ENCODE peak calls at places on chromosomes 3 and 15, in four cellular contexts. One of them, this sample, is unnamed.

GRCh38 chr3:95971573-95971972 is 842.8 kb upstream of the EPHA6 start:
- DNase-seq in tibial artery: no peak
- DNase-seq in NT2/D1: no peak
- DNase-seq in AG09309: no peak
- DNase-seq in this sample: no peak

GRCh38 chr15:59997070-59997701 is 6.9 kb upstream of the FOXB1 start:
- DNase-seq in NT2/D1: no peak
- DNase-seq in AG09309: no peak
- DNase-seq in tibial artery: no peak
- DNase-seq in this sample: no peak

GRCh38 chr3:128348805-128349531 is 117.7 kb downstream of the DNAJB8 start:
- DNase-seq in NT2/D1: peak
- DNase-seq in AG09309: no peak
- DNase-seq in tibial artery: no peak
- DNase-seq in this sample: no peak

GRCh38 chr3:60314064-60314463 is 937.2 kb downstream of the FHIT start:
- DNase-seq in NT2/D1: no peak
- DNase-seq in AG09309: no peak
- DNase-seq in tibial artery: no peak
- DNase-seq in this sample: no peak

GRCh38 chr3:64685800-64686445 is 1.9 kb downstream of the ADAMTS9 start:
- DNase-seq in NT2/D1: peak
- DNase-seq in AG09309: peak
- DNase-seq in tibial artery: peak
- DNase-seq in this sample: peak

GRCh38 chr3:188590556-188590955 is 436.6 kb downstream of the LPP start:
- DNase-seq in tibial artery: no peak
- DNase-seq in AG09309: no peak
- DNase-seq in NT2/D1: no peak
- DNase-seq in this sample: no peak

GRCh38 chr3:176120507-176120906 is 1076.8 kb downstream of the TBL1XR1 start:
- DNase-seq in NT2/D1: no peak
- DNase-seq in AG09309: no peak
- DNase-seq in tibial artery: no peak
- DNase-seq in this sample: no peak

GRCh38 chr3:171565133-171565532 is 104.9 kb upstream of the TNIK start:
- DNase-seq in tibial artery: no peak
- DNase-seq in NT2/D1: no peak
- DNase-seq in AG09309: no peak
- DNase-seq in this sample: no peak

GRCh38 chr3:53109822-53110771 is 20.1 kb downstream of the RFT1 start:
- DNase-seq in NT2/D1: peak
- DNase-seq in AG09309: peak
- DNase-seq in tibial artery: peak
- DNase-seq in this sample: peak

GRCh38 chr3:62134061-62134496 is 239.3 kb downstream of the FEZF2 start:
- DNase-seq in NT2/D1: no peak
- DNase-seq in AG09309: no peak
- DNase-seq in tibial artery: no peak
- DNase-seq in this sample: peak

GRCh38 chr3:42376397-42376798 is 34.0 kb downstream of the LYZL4 start:
- DNase-seq in AG09309: peak
- DNase-seq in NT2/D1: no peak
- DNase-seq in tibial artery: no peak
- DNase-seq in this sample: no peak

GRCh38 chr15:62391565-62392262 is 226.6 kb upstream of the C2CD4B start:
- DNase-seq in NT2/D1: no peak
- DNase-seq in AG09309: no peak
- DNase-seq in tibial artery: peak
- DNase-seq in this sample: peak

GRCh38 chr3:4224331-4224730 is 78.8 kb upstream of the SETMAR start:
- DNase-seq in NT2/D1: no peak
- DNase-seq in tibial artery: no peak
- DNase-seq in AG09309: no peak
- DNase-seq in this sample: no peak

GRCh38 chr3:128383316-128384235 is 83.1 kb downstream of the DNAJB8 start:
- DNase-seq in AG09309: no peak
- DNase-seq in NT2/D1: no peak
- DNase-seq in tibial artery: peak
- DNase-seq in this sample: peak

GRCh38 chr3:154421067-154421466 is 8.9 kb downstream of the GPR149 start:
- DNase-seq in AG09309: no peak
- DNase-seq in NT2/D1: no peak
- DNase-seq in tibial artery: no peak
- DNase-seq in this sample: no peak

GRCh38 chr3:110816008-110816407 is 255.6 kb upstream of the NECTIN3 start:
- DNase-seq in NT2/D1: no peak
- DNase-seq in AG09309: no peak
- DNase-seq in tibial artery: no peak
- DNase-seq in this sample: no peak

GRCh38 chr15:40471105-40471777 is 457 bp downstream of the CHST14 start:
- DNase-seq in NT2/D1: no peak
- DNase-seq in AG09309: no peak
- DNase-seq in tibial artery: peak
- DNase-seq in this sample: peak

GRCh38 chr3:196360586-196360985 is 22.4 kb upstream of the TM4SF19 start:
- DNase-seq in tibial artery: no peak
- DNase-seq in AG09309: no peak
- DNase-seq in NT2/D1: no peak
- DNase-seq in this sample: no peak

GRCh38 chr3:157447026-157447694 is 10.5 kb downstream of the PTX3 start:
- DNase-seq in NT2/D1: no peak
- DNase-seq in AG09309: no peak
- DNase-seq in tibial artery: no peak
- DNase-seq in this sample: no peak

GRCh38 chr3:9780451-9780797 is 10.7 kb upstream of the CAMK1 start:
- DNase-seq in tibial artery: no peak
- DNase-seq in NT2/D1: no peak
- DNase-seq in AG09309: no peak
- DNase-seq in this sample: no peak

GRCh38 chr3:27049792-27050191 is 319.4 kb downstream of the NEK10 start:
- DNase-seq in AG09309: no peak
- DNase-seq in tibial artery: no peak
- DNase-seq in NT2/D1: no peak
- DNase-seq in this sample: no peak

GRCh38 chr3:192253138-192253537 is 474.2 kb downstream of the FGF12 start:
- DNase-seq in NT2/D1: no peak
- DNase-seq in tibial artery: no peak
- DNase-seq in AG09309: no peak
- DNase-seq in this sample: no peak

GRCh38 chr15:22257047-22257667 is 176.8 kb downstream of the OR4M2 start:
- DNase-seq in NT2/D1: peak
- DNase-seq in AG09309: no peak
- DNase-seq in tibial artery: no peak
- DNase-seq in this sample: no peak

GRCh38 chr15:73688455-73688854 is 4.3 kb downstream of the CD276 start:
- DNase-seq in AG09309: no peak
- DNase-seq in NT2/D1: no peak
- DNase-seq in tibial artery: peak
- DNase-seq in this sample: no peak

GRCh38 chr3:184811999-184812844 is at the start of gene VPS8:
- DNase-seq in NT2/D1: peak
- DNase-seq in tibial artery: peak
- DNase-seq in AG09309: peak
- DNase-seq in this sample: peak

GRCh38 chr3:132554437-132554836 is 42.6 kb upstream of the ACKR4 start:
- DNase-seq in AG09309: no peak
- DNase-seq in NT2/D1: no peak
- DNase-seq in tibial artery: no peak
- DNase-seq in this sample: no peak

GRCh38 chr15:50262533-50262932 is 3.0 kb downstream of the HDC start:
- DNase-seq in NT2/D1: no peak
- DNase-seq in tibial artery: no peak
- DNase-seq in AG09309: no peak
- DNase-seq in this sample: no peak

GRCh38 chr15:38084289-38084688 is 149.8 kb downstream of the TMCO5A start:
- DNase-seq in tibial artery: no peak
- DNase-seq in NT2/D1: no peak
- DNase-seq in AG09309: no peak
- DNase-seq in this sample: no peak

GRCh38 chr3:131821376-131821775 is 213.4 kb downstream of the CPNE4 start:
- DNase-seq in NT2/D1: no peak
- DNase-seq in AG09309: no peak
- DNase-seq in tibial artery: no peak
- DNase-seq in this sample: no peak

GRCh38 chr3:37221407-37221806 is 47.0 kb upstream of the LRRFIP2 start:
- DNase-seq in tibial artery: no peak
- DNase-seq in AG09309: no peak
- DNase-seq in NT2/D1: no peak
- DNase-seq in this sample: no peak

GRCh38 chr3:69893274-69893673 is 106.3 kb upstream of the SAMMSON start:
- DNase-seq in tibial artery: no peak
- DNase-seq in AG09309: no peak
- DNase-seq in NT2/D1: peak
- DNase-seq in this sample: no peak

GRCh38 chr3:111252795-111253194 is 181.2 kb downstream of the NECTIN3 start:
- DNase-seq in tibial artery: no peak
- DNase-seq in AG09309: peak
- DNase-seq in NT2/D1: no peak
- DNase-seq in this sample: no peak

GRCh38 chr15:76625267-76625666 is 279.9 kb downstream of the SCAPER start:
- DNase-seq in AG09309: no peak
- DNase-seq in NT2/D1: peak
- DNase-seq in tibial artery: no peak
- DNase-seq in this sample: no peak

DNA sequence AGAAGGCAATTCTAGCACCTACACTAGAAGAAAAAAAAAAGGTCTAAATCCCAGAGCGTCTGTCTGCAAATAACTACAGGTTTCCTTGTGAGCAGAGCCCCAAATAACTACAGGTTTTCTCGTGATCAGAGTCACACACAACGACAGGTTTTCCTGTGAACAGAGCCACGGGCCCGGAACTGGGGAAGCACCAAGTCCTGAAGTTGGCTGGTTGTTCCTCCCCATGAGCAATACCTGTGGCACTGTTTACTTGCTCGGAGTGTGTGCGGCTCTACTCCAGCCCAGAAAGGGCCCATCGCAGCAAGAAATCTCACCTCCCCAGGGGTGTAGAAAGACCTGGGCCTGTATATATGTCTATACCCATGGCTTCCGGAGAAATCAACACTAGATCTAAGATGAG is 649 bp upstream of the MASP1 start:
- DNase-seq in AG09309: no peak
- DNase-seq in NT2/D1: no peak
- DNase-seq in tibial artery: no peak
- DNase-seq in this sample: no peak
- H3K4me3 ChIP-seq in AG09309: peak
- H3K4me3 ChIP-seq in NT2/D1: no peak
- H3K4me3 ChIP-seq in tibial artery: no peak
- H3K4me3 ChIP-seq in this sample: no peak

DNA sequence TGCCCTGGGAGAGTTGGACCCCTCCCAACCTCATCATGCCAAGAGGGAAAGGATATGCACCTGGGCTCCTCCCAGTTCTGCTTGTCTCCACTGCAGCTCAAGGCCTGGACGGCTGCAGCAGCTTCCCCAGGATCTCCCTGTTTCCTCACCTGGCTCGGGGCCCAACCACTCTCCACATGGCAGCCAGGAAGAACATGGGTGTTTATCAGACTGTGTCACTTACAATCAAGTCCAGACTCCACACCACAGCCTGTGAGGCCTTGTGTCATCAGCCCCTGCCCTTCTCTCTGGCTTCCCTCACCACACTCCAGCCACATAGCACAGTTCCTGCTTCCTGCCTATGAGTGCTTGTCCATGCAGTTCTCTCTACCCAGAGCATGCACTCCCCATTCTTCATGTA is 534.4 kb downstream of the EPHB1 start:
- DNase-seq in tibial artery: no peak
- DNase-seq in AG09309: no peak
- DNase-seq in NT2/D1: no peak
- DNase-seq in this sample: no peak
- H3K4me3 ChIP-seq in tibial artery: no peak
- H3K4me3 ChIP-seq in AG09309: no peak
- H3K4me3 ChIP-seq in NT2/D1: no peak
- H3K4me3 ChIP-seq in this sample: no peak

GRCh38 chr3:14234197-14235002 is 55.8 kb downstream of the LSM3 start:
- DNase-seq in AG09309: no peak
- DNase-seq in tibial artery: no peak
- DNase-seq in NT2/D1: no peak
- DNase-seq in this sample: peak
- H3K4me3 ChIP-seq in AG09309: no peak
- H3K4me3 ChIP-seq in tibial artery: no peak
- H3K4me3 ChIP-seq in NT2/D1: no peak
- H3K4me3 ChIP-seq in this sample: no peak

GRCh38 chr3:174153875-174154274 is 705.3 kb upstream of the NAALADL2 start:
- DNase-seq in AG09309: peak
- DNase-seq in tibial artery: no peak
- DNase-seq in NT2/D1: no peak
- DNase-seq in this sample: no peak

GRCh38 chr3:174158674-174159073 is 700.5 kb upstream of the NAALADL2 start:
- DNase-seq in NT2/D1: no peak
- DNase-seq in AG09309: no peak
- DNase-seq in tibial artery: no peak
- DNase-seq in this sample: no peak

GRCh38 chr3:174159629-174160028 is 699.5 kb upstream of the NAALADL2 start:
- DNase-seq in AG09309: no peak
- DNase-seq in NT2/D1: no peak
- DNase-seq in tibial artery: no peak
- DNase-seq in this sample: no peak

DNA sequence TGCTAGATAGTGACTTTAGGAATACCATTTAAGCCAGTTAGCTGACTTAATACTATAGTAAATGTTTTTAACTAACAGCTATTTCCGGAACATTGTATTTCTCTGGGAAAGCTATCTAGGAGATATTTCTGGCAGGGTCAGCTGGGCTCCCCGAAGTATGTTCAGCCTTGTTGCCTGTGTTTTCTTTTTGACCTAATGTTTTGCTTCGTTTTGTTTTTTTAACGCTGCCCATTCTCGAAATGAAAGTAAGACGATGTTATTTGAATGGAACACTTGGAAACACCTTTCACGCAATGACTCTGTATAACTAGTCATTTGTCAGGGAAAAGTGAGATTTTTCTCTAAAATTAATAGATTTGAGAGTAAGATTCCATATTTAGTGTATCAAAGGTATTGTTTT is 702.9 kb upstream of the NAALADL2 start:
- DNase-seq in NT2/D1: no peak
- DNase-seq in tibial artery: no peak
- DNase-seq in AG09309: no peak
- DNase-seq in this sample: no peak
- H3K4me3 ChIP-seq in NT2/D1: no peak
- H3K4me3 ChIP-seq in tibial artery: peak
- H3K4me3 ChIP-seq in AG09309: no peak
- H3K4me3 ChIP-seq in this sample: no peak

This sample was measured in colonic mucosa.